ENCODE peak calls at places on chromosomes 1 and 21, in five cellular contexts. R is T-helper 2 cell, N is psoas muscle, O is renal cortical epithelial cell, A is RWPE1. U is an unnamed sample.

GRCh38 chr1:151199860-151200581 is 1.7 kb downstream of the PIP5K1A start:
- DNase-seq in R (peak; percentile 51), N (no peak), O (peak; percentile 94), A (peak; percentile 83), U (no peak)

GRCh38 chr1:225653463-225654276 is 747 bp upstream of the ENAH start:
- DNase-seq in O (peak; percentile 33), A (peak; percentile 51), N (peak; percentile 81), R (no peak), U (peak; percentile 76)

GRCh38 chr21:33707846-33708245 is 65.5 kb downstream of the ITSN1 start:
- DNase-seq in O (no peak), N (no peak), R (no peak), A (no peak), U (no peak)

GRCh38 chr1:58622571-58622970 is 45.5 kb upstream of the TACSTD2 start:
- DNase-seq in N (no peak), A (no peak), R (no peak), O (no peak), U (no peak)

GRCh38 chr1:24411963-24412362 is 1.6 kb downstream of the STPG1 start:
- DNase-seq in O (peak; percentile 40), R (peak; percentile 3), N (no peak), A (no peak), U (no peak)

GRCh38 chr1:93629101-93630059 is 52.3 kb downstream of the BCAR3 start:
- DNase-seq in R (peak; percentile 75), A (no peak), O (peak; percentile 74), N (no peak), U (no peak)

GRCh38 chr1:86846166-86846647 is 67.7 kb downstream of the SELENOF start:
- DNase-seq in N (no peak), R (no peak), A (peak; percentile 86), O (peak; percentile 97), U (no peak)

GRCh38 chr1:12149791-12150175 is 17.0 kb upstream of the TNFRSF1B start:
- DNase-seq in N (no peak), O (no peak), R (no peak), A (no peak), U (no peak)

GRCh38 chr1:41639332-41639936 is 155.0 kb upstream of the EDN2 start:
- DNase-seq in R (peak; percentile 71), A (no peak), O (no peak), N (peak; percentile 32), U (no peak)

GRCh38 chr1:81967957-81968356 is 167.2 kb downstream of the ADGRL2 start:
- DNase-seq in A (no peak), N (no peak), R (no peak), O (no peak), U (no peak)

GRCh38 chr1:28154083-28154594 is 22.4 kb downstream of the PTAFR start:
- DNase-seq in A (no peak), R (no peak), N (no peak), O (no peak), U (no peak)

GRCh38 chr1:228375578-228376261 is 30.9 kb downstream of the TRIM11 start:
- DNase-seq in R (no peak), O (no peak), A (no peak), N (peak; percentile 18), U (peak; percentile 64)

GRCh38 chr1:28233264-28233606 is 406 bp upstream of the DNAJC8 start:
- DNase-seq in A (no peak), N (peak; percentile 28), O (no peak), R (no peak), U (no peak)

GRCh38 chr1:183278736-183279591 is 92.9 kb downstream of the LAMC2 start:
- DNase-seq in N (no peak), O (peak; percentile 96), R (no peak), A (peak; percentile 75), U (no peak)

GRCh38 chr21:36718951-36719501 is 20.1 kb downstream of the SIM2 start:
- DNase-seq in R (no peak), A (peak; percentile 82), O (peak; percentile 56), N (no peak), U (peak; percentile 53)

GRCh38 chr1:76576876-76577817 is 290.1 kb upstream of the ST6GALNAC5 start:
- DNase-seq in O (no peak), N (no peak), A (no peak), R (no peak), U (no peak)

GRCh38 chr1:218945050-218945449 is 228.6 kb upstream of the LYPLAL1 start:
- DNase-seq in R (no peak), O (peak; percentile 92), A (peak; percentile 59), N (no peak), U (no peak)

GRCh38 chr1:11412166-11412565 is 66.8 kb upstream of the DISP3 start:
- DNase-seq in A (no peak), O (no peak), R (no peak), N (no peak), U (no peak)

GRCh38 chr1:101520302-101520701 is 283.5 kb downstream of the S1PR1 start:
- DNase-seq in N (no peak), R (peak; percentile 33), O (peak; percentile 28), A (peak; percentile 28), U (no peak)

GRCh38 chr1:160163612-160164011 is 12.2 kb downstream of the ATP1A4 start:
- DNase-seq in N (no peak), A (no peak), R (no peak), O (peak; percentile 31), U (no peak)

GRCh38 chr21:15895142-15896106 is 165.6 kb downstream of the USP25 start:
- DNase-seq in R (no peak), O (peak; percentile 93), N (no peak), A (no peak), U (peak; percentile 40)

GRCh38 chr1:26358411-26359384 is 4.8 kb upstream of the CRYBG2 start:
- DNase-seq in A (peak; percentile 42), O (peak; percentile 48), N (no peak), R (peak; percentile 79), U (no peak)

GRCh38 chr1:214957330-214958137 is 125.0 kb upstream of the KCNK2 start:
- DNase-seq in N (no peak), A (peak; percentile 50), O (peak; percentile 58), R (peak; percentile 72), U (no peak)

GRCh38 chr1:15941044-15941840 is 34.7 kb downstream of the ZBTB17 start:
- DNase-seq in A (no peak), R (no peak), O (no peak), N (no peak), U (peak; percentile 59)

GRCh38 chr1:211944733-211945500 is 90.4 kb downstream of the INTS7 start:
- DNase-seq in O (peak; percentile 98), N (no peak), A (peak; percentile 95), R (no peak), U (no peak)

GRCh38 chr1:219506337-219506944 is 106.5 kb downstream of the ZC3H11B start:
- DNase-seq in R (peak; percentile 10), O (no peak), N (no peak), A (no peak), U (no peak)

GRCh38 chr1:235942625-235942934 is 75.9 kb upstream of the LYST start:
- DNase-seq in N (no peak), R (no peak), O (no peak), A (no peak), U (no peak)

GRCh38 chr1:223242382-223242955 is 99.4 kb upstream of the TLR5 start:
- DNase-seq in N (no peak), A (no peak), O (no peak), R (no peak), U (no peak)

GRCh38 chr1:159829822-159830455 is 3.3 kb downstream of the SLAMF8 start:
- DNase-seq in O (no peak), R (no peak), A (no peak), N (peak; percentile 27), U (no peak)

GRCh38 chr1:74463301-74463988 is 49.0 kb downstream of the LRRC53 start:
- DNase-seq in N (no peak), R (peak; percentile 11), A (peak; percentile 36), O (peak; percentile 3), U (no peak)

GRCh38 chr1:62882161-62882560 is 98.2 kb downstream of the ATG4C start:
- DNase-seq in R (no peak), O (no peak), N (no peak), A (no peak), U (no peak)

GRCh38 chr1:46487818-46488218 is 1.8 kb upstream of the DMBX1 start:
- DNase-seq in A (no peak), O (no peak), R (peak; percentile 30), N (no peak), U (no peak)

GRCh38 chr1:203626910-203627246 is 246 bp downstream of the ATP2B4 start:
- DNase-seq in A (no peak), O (no peak), R (no peak), N (peak; percentile 54), U (no peak)

GRCh38 chr1:220920967-220921366 is 41.7 kb downstream of the HLX start:
- DNase-seq in O (no peak), R (no peak), N (no peak), A (no peak), U (no peak)

GRCh38 chr1:160097196-160097910 is 1.1 kb downstream of the IGSF8 start:
- DNase-seq in N (no peak), R (peak; percentile 64), O (no peak), A (no peak), U (peak; percentile 60)

GRCh38 chr1:59947047-59947938 is 20.7 kb upstream of the CYP2J2 start:
- DNase-seq in N (peak; percentile 23), A (peak; percentile 65), R (peak; percentile 61), O (peak; percentile 59), U (no peak)

U was measured in upper lobe of right lung.